ENCODE peak calls at places on chromosomes 11 and 22, in five cellular contexts. U is sigmoid colon; M is right lobe of liver; B is fibroblast of the aortic adventitia; Q is CD8-positive, alpha-beta memory T cell. O is an unnamed sample.
A peak's percentile ranks its signal among the peaks of the same experiment; 100 is the strongest.

GRCh38 chr11:120702656-120703055 is 191.1 kb downstream of the GRIK4 start:
- DNase-seq in U (no peak), M (no peak), B (no peak), Q (no peak), O (no peak)

GRCh38 chr11:17413414-17414316 is 25.2 kb upstream of the KCNJ11 start:
- DNase-seq in U (no peak), M (peak; percentile 93), B (no peak), Q (no peak), O (peak; percentile 83)

GRCh38 chr11:59206635-59207034 is 6.1 kb downstream of the MPEG1 start:
- DNase-seq in U (no peak), M (no peak), B (peak; percentile 16), Q (no peak), O (peak; percentile 54)

GRCh38 chr22:40567626-40568328 is 68.7 kb downstream of the MRTFA start:
- DNase-seq in U (no peak), M (no peak), B (no peak), Q (no peak), O (no peak)

GRCh38 chr22:22894740-22895731 is 7.4 kb downstream of the IGLL5 start:
- DNase-seq in U (peak; percentile 28), M (no peak), B (no peak), Q (no peak), O (no peak)

GRCh38 chr22:27349456-27349855 is 452.1 kb downstream of the MN1 start:
- DNase-seq in U (no peak), M (no peak), B (peak; percentile 74), Q (no peak), O (no peak)

GRCh38 chr22:22573047-22573889 is 14.2 kb upstream of the PRAME start:
- DNase-seq in U (no peak), M (no peak), B (no peak), Q (no peak), O (no peak)

GRCh38 chr22:35212996-35213395 is 44.3 kb upstream of the HMGXB4 start:
- DNase-seq in U (no peak), M (no peak), B (no peak), Q (no peak), O (no peak)

GRCh38 chr11:109306322-109306721 is 115.7 kb upstream of the C11orf87 start:
- DNase-seq in U (no peak), M (no peak), B (peak; percentile 41), Q (no peak), O (no peak)

GRCh38 chr11:69111578-69112247 is 44.0 kb upstream of the SMIM38 start:
- DNase-seq in U (no peak), M (peak; percentile 26), B (no peak), Q (no peak), O (no peak)

GRCh38 chr11:124812876-124813275 is 12.7 kb upstream of the MSANTD2 start:
- DNase-seq in U (no peak), M (no peak), B (peak; percentile 56), Q (no peak), O (no peak)

GRCh38 chr11:57885298-57886035 is 123.9 kb downstream of the CTNND1 start:
- DNase-seq in U (no peak), M (no peak), B (peak; percentile 20), Q (no peak), O (no peak)

GRCh38 chr22:49420651-49421050 is 407.0 kb downstream of the BRD1 start:
- DNase-seq in U (no peak), M (no peak), B (no peak), Q (no peak), O (no peak)

GRCh38 chr11:3140291-3140603 is 24.9 kb downstream of the OSBPL5 start:
- DNase-seq in U (no peak), M (peak; percentile 34), B (no peak), Q (no peak), O (no peak)

GRCh38 chr22:42732071-42732470 is 11.4 kb upstream of the A4GALT start:
- DNase-seq in U (no peak), M (no peak), B (no peak), Q (no peak), O (no peak)

GRCh38 chr11:14906614-14907392 is 14.8 kb upstream of the CYP2R1 start:
- DNase-seq in U (no peak), M (no peak), B (no peak), Q (no peak), O (no peak)

GRCh38 chr22:47570851-47571250 is 808.4 kb downstream of the TBC1D22A start:
- DNase-seq in U (no peak), M (peak; percentile 12), B (no peak), Q (no peak), O (no peak)

GRCh38 chr22:32258791-32259190 is 3.6 kb upstream of the SLC5A4 start:
- DNase-seq in U (no peak), M (no peak), B (no peak), Q (no peak), O (no peak)
- H3K4me3 ChIP-seq in U (no peak overlapping the region), M (no peak overlapping the region), B (no peak overlapping the region), Q (no peak overlapping the region), O (no peak overlapping the region)

DNA sequence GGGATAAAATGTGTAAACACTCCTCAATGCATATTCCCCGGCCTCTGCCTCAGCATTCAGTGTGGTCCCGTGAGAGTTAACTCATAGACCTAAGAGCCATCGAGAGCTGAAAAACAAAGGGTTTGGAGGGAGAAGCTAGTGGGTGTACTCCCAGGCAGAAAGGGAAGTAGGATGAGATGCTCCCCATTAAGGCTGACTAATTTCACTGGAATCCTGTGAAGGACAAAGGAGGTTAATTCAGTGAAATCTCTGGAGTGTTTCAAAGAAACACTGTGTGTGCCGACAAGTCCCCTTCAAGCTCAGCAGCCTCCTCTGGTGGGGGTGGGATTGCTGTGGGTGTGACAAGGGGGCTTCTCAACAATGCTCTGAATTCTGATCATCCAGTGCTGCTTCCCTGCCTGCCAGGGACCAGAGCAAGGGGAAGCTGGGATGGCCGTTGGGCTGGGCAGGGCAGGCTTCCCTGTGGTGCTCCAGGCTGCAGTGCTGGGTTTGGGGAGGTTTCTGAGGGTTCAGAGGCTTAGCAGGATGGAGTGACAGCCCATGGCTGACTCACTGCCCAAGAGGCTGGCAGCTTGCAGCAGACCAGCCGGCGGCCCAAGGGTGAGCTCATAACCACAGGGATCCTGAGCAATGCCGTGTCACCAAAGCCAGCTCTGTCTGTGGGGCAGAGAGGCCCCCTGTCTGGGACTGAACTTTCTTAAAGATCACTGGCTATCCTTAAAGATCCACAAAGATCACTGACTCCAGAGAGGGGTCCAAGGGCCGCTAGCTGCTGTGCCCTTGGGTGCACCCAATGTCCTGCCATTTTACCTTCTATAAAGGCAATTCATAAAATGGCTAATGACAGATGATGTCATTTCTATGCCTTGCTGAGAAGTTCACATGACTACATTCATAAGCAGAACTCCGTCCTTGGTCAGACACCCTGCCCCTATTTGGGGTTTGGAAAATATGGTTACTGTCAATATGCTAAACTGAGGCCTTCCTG is 61.3 kb upstream of the BMAL1 start:
- DNase-seq in U (no peak), M (no peak), B (peak; percentile 89), Q (no peak), O (no peak)
- H3K4me3 ChIP-seq in U (no peak overlapping the region), M (no peak overlapping the region), B (no peak overlapping the region), Q (no peak overlapping the region), O (no peak overlapping the region)

GRCh38 chr11:97890466-97890865 is 1130.3 kb upstream of the CNTN5 start:
- DNase-seq in U (no peak), M (no peak), B (no peak), Q (no peak), O (no peak)
- H3K4me3 ChIP-seq in U (no peak overlapping the region), M (no peak overlapping the region), B (no peak overlapping the region), Q (no peak overlapping the region), O (no peak overlapping the region)

GRCh38 chr11:73228268-73229134 is 10.4 kb downstream of the P2RY2 start:
- DNase-seq in U (no peak), M (no peak), B (no peak), Q (no peak), O (no peak)
- H3K4me3 ChIP-seq in U (no peak overlapping the region), M (no peak overlapping the region), B (no peak overlapping the region), Q (no peak overlapping the region), O (no peak overlapping the region)

O was measured in colonic mucosa.